ENCODE peak calls at places on chromosomes 13 and 19, in five cellular contexts. Z is NT2/D1, U is H1, X is HepG2, G is GM12878. E is an unnamed sample.

GRCh38 chr19:21848706-21849105 is 12.7 kb upstream of the ZNF43 start:
- DNase-seq in Z (no peak), U (no peak), X (no peak), G (no peak), E (no peak)

GRCh38 chr13:84439108-84439507 is 556.8 kb upstream of the SLITRK1 start:
- DNase-seq in Z (no peak), U (no peak), X (no peak), G (no peak), E (no peak)

GRCh38 chr19:7104783-7105447 is 35.4 kb downstream of the ZNF557 start:
- DNase-seq in Z (no peak), U (no peak), X (no peak), G (peak; percentile 40), E (no peak)

GRCh38 chr13:86282450-86282849 is 483.2 kb upstream of the SLITRK6 start:
- DNase-seq in Z (no peak), U (no peak), X (no peak), G (peak; percentile 20), E (no peak)

GRCh38 chr13:110136660-110137585 is 170.0 kb downstream of the COL4A1 start:
- DNase-seq in Z (no peak), U (no peak), X (no peak), G (no peak), E (no peak)

GRCh38 chr13:105990256-105990958 is 545.1 kb downstream of the EFNB2 start:
- DNase-seq in Z (no peak), U (no peak), X (no peak), G (no peak), E (no peak)

GRCh38 chr13:97318532-97318931 is 96.4 kb downstream of the MBNL2 start:
- DNase-seq in Z (no peak), U (no peak), X (no peak), G (no peak), E (no peak)

GRCh38 chr13:33363328-33363727 is 77.8 kb upstream of the STARD13 start:
- DNase-seq in Z (no peak), U (no peak), X (no peak), G (peak; percentile 23), E (no peak)

GRCh38 chr19:13983213-13983889 is 22.8 kb downstream of the RFX1 start:
- DNase-seq in Z (no peak), U (no peak), X (no peak), G (no peak), E (no peak)

GRCh38 chr13:42876810-42877550 is 95.6 kb downstream of the FAM216B start:
- DNase-seq in Z (no peak), U (no peak), X (no peak), G (no peak), E (no peak)

GRCh38 chr19:51570962-51571575 is at the start of gene ZNF175:
- DNase-seq in Z (peak; percentile 86), U (peak; percentile 91), X (peak; percentile 86), G (peak; percentile 97), E (peak; percentile 87)

GRCh38 chr13:80340643-80341097 is 256 bp downstream of the SPRY2 start:
- DNase-seq in Z (no peak), U (no peak), X (peak; percentile 18), G (no peak), E (no peak)

GRCh38 chr13:85666356-85666755 is 132.9 kb downstream of the SLITRK6 start:
- DNase-seq in Z (peak; percentile 5), U (peak; percentile 17), X (no peak), G (no peak), E (no peak)

GRCh38 chr13:76293346-76293745 is 592.9 kb downstream of the KCTD12 start:
- DNase-seq in Z (no peak), U (no peak), X (no peak), G (no peak), E (no peak)

GRCh38 chr19:23777216-23777615 is 18.5 kb upstream of the ZNF681 start:
- DNase-seq in Z (no peak), U (no peak), X (no peak), G (no peak), E (no peak)

GRCh38 chr13:29925457-29925856 is 75.0 kb upstream of the UBL3 start:
- DNase-seq in Z (no peak), U (no peak), X (peak; percentile 89), G (no peak), E (no peak)

GRCh38 chr19:33444993-33445751 is 71.7 kb downstream of the CEBPG start:
- DNase-seq in Z (no peak), U (no peak), X (no peak), G (no peak), E (no peak)

GRCh38 chr19:1684573-1684912 is 32.1 kb upstream of the TCF3 start:
- DNase-seq in Z (no peak), U (no peak), X (no peak), G (no peak), E (no peak)

GRCh38 chr19:12222980-12223630 is 60.2 kb downstream of the ZNF136 start:
- DNase-seq in Z (no peak), U (no peak), X (no peak), G (no peak), E (no peak)

GRCh38 chr19:610801-611505 is 21.3 kb downstream of the HCN2 start:
- DNase-seq in Z (no peak), U (no peak), X (no peak), G (no peak), E (no peak)

GRCh38 chr19:5145521-5146511 is 176.9 kb downstream of the KDM4B start:
- DNase-seq in Z (no peak), U (no peak), X (no peak), G (no peak), E (no peak)

GRCh38 chr19:48372904-48373303 is 8.7 kb downstream of the SYNGR4 start:
- DNase-seq in Z (no peak), U (no peak), X (no peak), G (no peak), E (no peak)

GRCh38 chr13:96025283-96025682 is 27.9 kb downstream of the UGGT2 start:
- DNase-seq in Z (no peak), U (no peak), X (no peak), G (no peak), E (no peak)

GRCh38 chr13:78022164-78022877 is 103.7 kb upstream of the EDNRB start:
- DNase-seq in Z (no peak), U (no peak), X (no peak), G (peak; percentile 90), E (no peak)

GRCh38 chr19:35153701-35154534 is 617 bp upstream of the FXYD5 start:
- DNase-seq in Z (no peak), U (no peak), X (no peak), G (no peak), E (peak; percentile 50)

GRCh38 chr13:26457212-26457611 is 100.3 kb upstream of the WASF3 start:
- DNase-seq in Z (no peak), U (no peak), X (no peak), G (no peak), E (no peak)

GRCh38 chr13:80010846-80011245 is 330.1 kb downstream of the SPRY2 start:
- DNase-seq in Z (no peak), U (no peak), X (no peak), G (no peak), E (no peak)

GRCh38 chr19:16033721-16034120 is 42.6 kb upstream of the TPM4 start:
- DNase-seq in Z (no peak), U (no peak), X (no peak), G (no peak), E (no peak)

GRCh38 chr13:61777281-61777680 is 361.6 kb upstream of the PCDH20 start:
- DNase-seq in Z (no peak), U (no peak), X (no peak), G (no peak), E (no peak)

GRCh38 chr13:110716235-110716505 is 2.7 kb downstream of the ING1 start:
- DNase-seq in Z (no peak), U (no peak), X (peak; percentile 24), G (no peak), E (no peak)

GRCh38 chr19:17063412-17063811 is 11.8 kb downstream of the HAUS8 start:
- DNase-seq in Z (no peak), U (no peak), X (no peak), G (no peak), E (no peak)

GRCh38 chr19:17058236-17058635 is 17.0 kb downstream of the HAUS8 start:
- DNase-seq in Z (peak; percentile 40), U (no peak), X (no peak), G (no peak), E (no peak)

GRCh38 chr19:17061205-17061604 is 14.0 kb downstream of the HAUS8 start:
- DNase-seq in Z (no peak), U (no peak), X (no peak), G (no peak), E (no peak)

DNA sequence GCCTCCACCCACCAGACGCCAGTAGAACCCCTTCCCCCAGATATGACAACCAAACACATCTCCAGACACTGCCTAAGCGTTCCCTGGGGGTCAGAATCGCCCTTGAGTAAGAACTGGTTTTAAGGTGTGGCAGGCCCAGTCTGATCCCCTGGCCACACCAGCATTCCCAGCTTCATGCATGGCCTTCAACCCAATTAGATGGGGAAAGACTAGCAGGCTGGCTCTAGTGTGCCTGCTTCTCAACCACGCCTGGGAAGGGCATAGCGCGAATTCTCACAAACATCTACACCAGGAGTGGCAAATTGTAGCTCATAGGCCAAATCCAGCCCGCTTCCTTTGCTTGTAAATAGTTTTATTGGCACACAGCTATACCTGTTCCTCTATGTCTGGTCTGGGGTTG is 13.6 kb downstream of the HAUS8 start:
- DNase-seq in Z (no peak), U (no peak), X (no peak), G (no peak), E (no peak)
- TF ChIP-seq SUZ12 in Z (no peak), U (no peak), X (no peak), G (no peak), E (no peak)

GRCh38 chr19:58546131-58546530 is 2.3 kb downstream of the TRIM28 start:
- DNase-seq in Z (no peak), U (no peak), X (no peak), G (no peak), E (no peak)

GRCh38 chr19:58545286-58546068 is 1.6 kb downstream of the TRIM28 start:
- DNase-seq in Z (no peak), U (no peak), X (no peak), G (no peak), E (no peak)

GRCh38 chr19:58544591-58545285 is 874 bp downstream of the TRIM28 start:
- DNase-seq in Z (no peak), U (no peak), X (no peak), G (no peak), E (peak; percentile 83)

GRCh38 chr19:58547323-58548312 is 3.8 kb downstream of the TRIM28 start:
- DNase-seq in Z (no peak), U (no peak), X (no peak), G (no peak), E (no peak)

GRCh38 chr19:58543826-58544590 is at the start of gene TRIM28:
- DNase-seq in Z (peak; percentile 75), U (peak; percentile 91), X (peak; percentile 96), G (peak; percentile 96), E (peak; percentile 99)
- TF ChIP-seq SUZ12 in Z (no peak), U (no peak), X (no peak), G (no peak), E (no peak)

DNA sequence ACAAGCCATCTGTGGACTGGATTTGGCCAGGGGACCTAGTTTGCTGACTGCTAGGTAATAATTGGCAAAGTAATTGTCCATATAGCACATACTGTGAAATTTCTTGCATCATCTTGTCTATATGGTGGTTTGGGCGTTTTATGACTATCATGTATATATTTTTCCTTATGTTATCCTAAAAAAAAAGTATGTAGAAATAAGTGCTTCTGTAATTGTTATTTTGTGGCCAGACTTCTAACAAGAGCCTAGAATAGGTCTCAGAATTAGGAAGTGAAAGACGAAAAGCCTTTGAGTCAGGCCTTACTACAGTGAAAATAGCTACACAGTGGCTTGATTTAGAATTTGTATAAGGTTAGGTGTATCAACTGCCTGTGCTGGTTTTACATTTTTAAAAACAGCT is 4.2 kb downstream of the FNDC3A start:
- DNase-seq in Z (no peak), U (no peak), X (no peak), G (no peak), E (no peak)
- TF ChIP-seq SUZ12 in Z (no peak), U (no peak), X (no peak), G (no peak), E (no peak)

GRCh38 chr13:113182046-113182445 is 23.6 kb downstream of the PROZ start:
- DNase-seq in Z (no peak), U (no peak), X (no peak), G (no peak), E (no peak)
- TF ChIP-seq SUZ12 in Z (no peak), U (no peak), X (no peak), G (no peak), E (no peak)